ENCODE peak calls at places on chromosomes 5 and 9, in five cellular contexts. One of them, this sample, is unnamed.

GRCh38 chr5:62498961-62499360 is 79.7 kb upstream of the LRRC70 start:
- DNase-seq in sigmoid colon: no peak
- DNase-seq in ovary: no peak
- DNase-seq in A549: no peak
- DNase-seq in SK-N-SH: no peak
- DNase-seq in this sample: no peak

GRCh38 chr5:37519807-37520206 is 140.7 kb downstream of the WDR70 start:
- DNase-seq in sigmoid colon: no peak
- DNase-seq in ovary: no peak
- DNase-seq in A549: no peak
- DNase-seq in SK-N-SH: no peak
- DNase-seq in this sample: no peak

GRCh38 chr9:68653141-68653595 is 51.9 kb upstream of the PIP5K1B start:
- DNase-seq in sigmoid colon: no peak
- DNase-seq in ovary: no peak
- DNase-seq in A549: no peak
- DNase-seq in SK-N-SH: no peak
- DNase-seq in this sample: no peak

GRCh38 chr9:29564564-29564963 is 1991.3 kb upstream of the C9orf72 start:
- DNase-seq in sigmoid colon: no peak
- DNase-seq in ovary: no peak
- DNase-seq in A549: no peak
- DNase-seq in SK-N-SH: no peak
- DNase-seq in this sample: no peak

GRCh38 chr5:87081511-87082372 is 185.9 kb upstream of the RASA1 start:
- DNase-seq in sigmoid colon: no peak
- DNase-seq in ovary: no peak
- DNase-seq in A549: no peak
- DNase-seq in SK-N-SH: no peak
- DNase-seq in this sample: no peak

GRCh38 chr5:95760291-95761191 is 29.4 kb downstream of the RHOBTB3 start:
- DNase-seq in sigmoid colon: no peak
- DNase-seq in ovary: no peak
- DNase-seq in A549: no peak
- DNase-seq in SK-N-SH: no peak
- DNase-seq in this sample: no peak

GRCh38 chr9:137017071-137017470 is 11.0 kb downstream of the ABCA2 start:
- DNase-seq in sigmoid colon: no peak
- DNase-seq in ovary: no peak
- DNase-seq in A549: no peak
- DNase-seq in SK-N-SH: no peak
- DNase-seq in this sample: no peak

GRCh38 chr5:111367081-111367480 is 142.9 kb downstream of the CAMK4 start:
- DNase-seq in sigmoid colon: no peak
- DNase-seq in ovary: no peak
- DNase-seq in A549: no peak
- DNase-seq in SK-N-SH: no peak
- DNase-seq in this sample: no peak

GRCh38 chr5:122907238-122907637 is 61.8 kb downstream of the SNX24 start:
- DNase-seq in sigmoid colon: no peak
- DNase-seq in ovary: no peak
- DNase-seq in A549: peak
- DNase-seq in SK-N-SH: no peak
- DNase-seq in this sample: no peak

DNA sequence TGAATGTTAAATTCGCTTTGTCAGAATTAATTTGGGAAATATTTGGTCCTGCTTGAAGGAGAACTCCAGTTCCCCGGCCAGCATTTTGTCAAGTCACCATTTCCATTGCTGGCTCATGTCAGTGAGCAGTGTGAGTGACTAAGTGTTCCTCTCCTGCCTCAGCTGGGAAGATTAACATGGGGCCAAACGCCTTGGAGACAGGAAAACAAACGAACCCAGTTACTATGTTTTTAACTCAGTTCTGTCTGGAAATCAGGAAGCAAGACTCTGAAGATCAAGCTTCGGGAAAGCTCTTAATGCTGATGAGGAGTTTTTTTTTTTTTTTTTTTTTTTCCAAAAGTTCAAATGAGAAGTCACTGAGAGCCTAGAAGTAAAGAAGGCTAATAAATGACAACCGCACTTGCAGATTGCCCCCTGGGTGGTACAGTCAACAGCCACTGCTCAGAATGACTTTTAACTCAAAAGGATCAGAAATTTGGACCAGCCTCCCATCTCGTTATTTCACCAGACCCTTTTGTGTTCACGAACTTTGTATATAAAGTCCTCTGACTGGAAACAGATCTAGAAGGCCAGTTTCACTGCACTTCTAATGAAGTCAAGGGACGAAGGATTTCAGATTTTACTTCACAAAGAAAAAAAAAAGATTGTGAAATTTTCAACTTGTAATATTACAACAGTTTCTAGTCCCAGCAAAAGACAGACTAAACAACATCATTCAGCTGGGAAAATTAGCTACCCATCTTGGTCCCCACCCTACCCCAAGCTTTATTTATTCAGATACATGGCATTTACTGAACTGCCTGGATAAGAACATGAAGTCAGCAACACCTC is 121.3 kb downstream of the LHFPL2 start:
- DNase-seq in sigmoid colon: peak
- DNase-seq in ovary: no peak
- DNase-seq in A549: peak
- DNase-seq in SK-N-SH: no peak
- DNase-seq in this sample: no peak
- TF ChIP-seq EP300 in sigmoid colon: peak
- TF ChIP-seq EP300 in ovary: no peak
- TF ChIP-seq EP300 in A549: no peak
- TF ChIP-seq EP300 in SK-N-SH: no peak
- TF ChIP-seq EP300 in this sample: no peak

DNA sequence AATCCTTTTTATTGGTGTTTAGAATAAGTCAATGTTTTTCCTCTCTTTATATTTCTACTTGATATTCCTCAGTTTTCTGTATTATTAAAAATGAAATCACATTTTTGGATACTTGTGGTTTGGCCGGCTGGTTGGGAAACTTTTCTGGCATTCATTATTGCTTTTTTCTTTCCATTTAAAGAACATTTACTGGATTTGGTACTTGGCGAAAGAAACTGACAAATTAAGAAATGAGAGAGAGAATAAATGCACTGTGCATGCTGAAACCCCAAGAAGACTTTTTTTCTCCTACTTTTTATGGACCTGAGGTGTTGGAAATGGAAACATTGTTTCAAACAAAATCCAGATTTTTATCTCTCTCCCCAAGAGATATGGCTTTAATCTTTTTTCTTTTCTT is 128.3 kb downstream of the SNX18 start:
- DNase-seq in sigmoid colon: no peak
- DNase-seq in ovary: no peak
- DNase-seq in A549: no peak
- DNase-seq in SK-N-SH: no peak
- DNase-seq in this sample: no peak
- H3K4me3 ChIP-seq in sigmoid colon: no peak
- H3K4me3 ChIP-seq in ovary: peak
- H3K4me3 ChIP-seq in A549: no peak
- H3K4me3 ChIP-seq in SK-N-SH: no peak
- H3K4me3 ChIP-seq in this sample: no peak

GRCh38 chr5:158691576-158691975 is 408.1 kb downstream of the EBF1 start:
- DNase-seq in sigmoid colon: no peak
- DNase-seq in ovary: no peak
- DNase-seq in A549: no peak
- DNase-seq in SK-N-SH: no peak
- DNase-seq in this sample: no peak
- TF ChIP-seq EP300 in sigmoid colon: no peak
- TF ChIP-seq EP300 in ovary: no peak
- TF ChIP-seq EP300 in A549: no peak
- TF ChIP-seq EP300 in SK-N-SH: no peak
- TF ChIP-seq EP300 in this sample: no peak

GRCh38 chr9:5559659-5560058 is 49.3 kb downstream of the PDCD1LG2 start:
- DNase-seq in sigmoid colon: no peak
- DNase-seq in ovary: no peak
- DNase-seq in A549: no peak
- DNase-seq in SK-N-SH: no peak
- DNase-seq in this sample: no peak

GRCh38 chr9:5560439-5560838 is 50.1 kb downstream of the PDCD1LG2 start:
- DNase-seq in sigmoid colon: no peak
- DNase-seq in ovary: no peak
- DNase-seq in A549: no peak
- DNase-seq in SK-N-SH: no peak
- DNase-seq in this sample: no peak

GRCh38 chr9:5556101-5556500 is 45.8 kb downstream of the PDCD1LG2 start:
- DNase-seq in sigmoid colon: no peak
- DNase-seq in ovary: no peak
- DNase-seq in A549: no peak
- DNase-seq in SK-N-SH: no peak
- DNase-seq in this sample: no peak

GRCh38 chr9:5554254-5554653 is 43.9 kb downstream of the PDCD1LG2 start:
- DNase-seq in sigmoid colon: no peak
- DNase-seq in ovary: no peak
- DNase-seq in A549: no peak
- DNase-seq in SK-N-SH: no peak
- DNase-seq in this sample: no peak

DNA sequence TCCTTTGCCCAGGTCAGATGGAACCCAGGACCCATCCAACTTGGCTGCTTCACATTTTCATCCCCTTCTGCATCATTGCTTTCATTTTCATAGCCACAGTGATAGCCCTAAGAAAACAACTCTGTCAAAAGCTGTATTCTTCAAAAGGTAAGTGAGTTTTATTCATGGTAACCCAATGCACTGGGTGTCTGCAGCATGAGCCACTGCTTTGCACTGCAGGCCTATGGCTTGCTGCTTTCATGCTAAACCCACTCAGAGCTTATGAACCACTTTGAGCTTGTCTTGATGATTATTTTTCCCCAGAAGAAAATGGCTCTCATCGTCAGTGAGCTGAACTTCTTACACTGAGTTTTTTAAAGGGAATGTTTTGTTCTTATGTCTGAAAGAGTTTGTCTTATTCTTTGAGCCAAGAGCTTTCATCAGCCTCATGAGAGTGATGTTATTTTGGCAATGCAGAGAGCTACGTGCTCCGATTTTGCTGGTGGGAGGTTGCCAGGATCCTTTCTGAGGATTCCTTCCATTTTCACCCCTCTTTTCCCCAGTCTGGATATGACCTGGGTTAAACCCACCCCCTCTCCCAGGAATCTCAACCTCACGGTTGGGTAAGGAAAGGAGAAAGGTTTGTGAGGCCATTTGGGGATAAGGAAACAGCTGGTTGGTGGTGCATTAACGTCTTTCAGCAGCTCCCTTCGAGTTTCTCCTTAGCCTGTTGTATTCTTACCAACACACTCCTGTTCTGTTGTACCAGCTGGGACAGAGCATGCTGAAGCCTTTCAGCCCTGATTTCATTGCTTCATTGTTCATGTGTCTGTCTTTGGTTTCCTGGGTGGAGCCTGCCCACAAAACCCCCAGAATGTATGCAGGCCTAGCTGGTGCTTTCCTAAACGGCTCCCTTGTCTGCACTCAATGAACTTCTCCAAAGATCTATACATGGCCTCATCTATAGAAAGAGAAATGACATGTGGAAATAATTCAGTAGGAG is 47.6 kb downstream of the PDCD1LG2 start:
- DNase-seq in sigmoid colon: no peak
- DNase-seq in ovary: no peak
- DNase-seq in A549: no peak
- DNase-seq in SK-N-SH: no peak
- DNase-seq in this sample: no peak
- H3K4me3 ChIP-seq in sigmoid colon: no peak
- H3K4me3 ChIP-seq in ovary: no peak
- H3K4me3 ChIP-seq in A549: no peak
- H3K4me3 ChIP-seq in SK-N-SH: no peak
- H3K4me3 ChIP-seq in this sample: no peak

GRCh38 chr5:150777685-150778084 is 872 bp upstream of the SMIM3 start:
- DNase-seq in sigmoid colon: no peak
- DNase-seq in ovary: no peak
- DNase-seq in A549: no peak
- DNase-seq in SK-N-SH: no peak
- DNase-seq in this sample: no peak
- TF ChIP-seq EP300 in sigmoid colon: no peak
- TF ChIP-seq EP300 in ovary: no peak
- TF ChIP-seq EP300 in A549: no peak
- TF ChIP-seq EP300 in SK-N-SH: no peak
- TF ChIP-seq EP300 in this sample: no peak

GRCh38 chr9:114925039-114925438 is 5.4 kb downstream of the TNFSF8 start:
- DNase-seq in sigmoid colon: no peak
- DNase-seq in ovary: no peak
- DNase-seq in A549: no peak
- DNase-seq in SK-N-SH: no peak
- DNase-seq in this sample: no peak

GRCh38 chr9:114930063-114930812 is at the start of gene TNFSF8:
- DNase-seq in sigmoid colon: no peak
- DNase-seq in ovary: no peak
- DNase-seq in A549: no peak
- DNase-seq in SK-N-SH: no peak
- DNase-seq in this sample: peak

GRCh38 chr9:114925672-114926071 is 4.7 kb downstream of the TNFSF8 start:
- DNase-seq in sigmoid colon: no peak
- DNase-seq in ovary: no peak
- DNase-seq in A549: no peak
- DNase-seq in SK-N-SH: no peak
- DNase-seq in this sample: no peak

GRCh38 chr9:114929166-114929565 is 1.2 kb downstream of the TNFSF8 start:
- DNase-seq in sigmoid colon: no peak
- DNase-seq in ovary: no peak
- DNase-seq in A549: no peak
- DNase-seq in SK-N-SH: no peak
- DNase-seq in this sample: no peak

GRCh38 chr9:114928092-114928491 is 2.3 kb downstream of the TNFSF8 start:
- DNase-seq in sigmoid colon: no peak
- DNase-seq in ovary: no peak
- DNase-seq in A549: no peak
- DNase-seq in SK-N-SH: no peak
- DNase-seq in this sample: no peak
- H3K4me3 ChIP-seq in sigmoid colon: no peak
- H3K4me3 ChIP-seq in ovary: no peak
- H3K4me3 ChIP-seq in A549: no peak
- H3K4me3 ChIP-seq in SK-N-SH: no peak
- H3K4me3 ChIP-seq in this sample: no peak

GRCh38 chr9:4243877-4244812 is 55.7 kb downstream of the GLIS3 start:
- DNase-seq in sigmoid colon: no peak
- DNase-seq in ovary: no peak
- DNase-seq in A549: no peak
- DNase-seq in SK-N-SH: no peak
- DNase-seq in this sample: no peak

GRCh38 chr9:4238522-4238921 is 61.3 kb downstream of the GLIS3 start:
- DNase-seq in sigmoid colon: no peak
- DNase-seq in ovary: no peak
- DNase-seq in A549: no peak
- DNase-seq in SK-N-SH: no peak
- DNase-seq in this sample: no peak

GRCh38 chr9:4243113-4243512 is 56.8 kb downstream of the GLIS3 start:
- DNase-seq in sigmoid colon: no peak
- DNase-seq in ovary: no peak
- DNase-seq in A549: no peak
- DNase-seq in SK-N-SH: no peak
- DNase-seq in this sample: no peak

GRCh38 chr9:4241552-4241951 is 58.3 kb downstream of the GLIS3 start:
- DNase-seq in sigmoid colon: no peak
- DNase-seq in ovary: no peak
- DNase-seq in A549: no peak
- DNase-seq in SK-N-SH: no peak
- DNase-seq in this sample: no peak

GRCh38 chr9:4242239-4242638 is 57.6 kb downstream of the GLIS3 start:
- DNase-seq in sigmoid colon: no peak
- DNase-seq in ovary: no peak
- DNase-seq in A549: no peak
- DNase-seq in SK-N-SH: no peak
- DNase-seq in this sample: no peak
- TF ChIP-seq EP300 in sigmoid colon: no peak
- TF ChIP-seq EP300 in ovary: no peak
- TF ChIP-seq EP300 in A549: no peak
- TF ChIP-seq EP300 in SK-N-SH: no peak
- TF ChIP-seq EP300 in this sample: no peak